ENCODE peak calls at places on chromosomes 7 and 10, in eight cellular contexts. E, C, B, K, F, A, T and H are unnamed samples.

GRCh38 chr7:40673285-40673684 is 538.5 kb downstream of the SUGCT start:
- DNase-seq in T (peak), A (no peak), K (no peak), C (no peak), F (no peak), B (peak), E (no peak), H (no peak)

GRCh38 chr10:63128443-63128842 is 4.7 kb upstream of the NRBF2 start:
- DNase-seq in K (no peak), B (peak), C (no peak), E (no peak), F (no peak), A (no peak), T (no peak), H (no peak)

GRCh38 chr7:157077986-157078644 is 60.6 kb upstream of the UBE3C start:
- DNase-seq in E (peak), K (no peak), F (no peak), C (no peak), B (no peak), A (no peak), T (no peak), H (no peak)

GRCh38 chr10:103612462-103613365 is 119.2 kb downstream of the NEURL1 start:
- DNase-seq in T (peak), K (no peak), B (peak), C (no peak), A (no peak), F (no peak), E (no peak), H (no peak)

GRCh38 chr7:22635349-22635748 is 91.7 kb upstream of the IL6 start:
- DNase-seq in A (no peak), T (no peak), B (no peak), C (no peak), K (no peak), E (no peak), F (no peak), H (no peak)

GRCh38 chr7:102991077-102991539 is 78.3 kb downstream of the LRRC17 start:
- DNase-seq in B (no peak), A (no peak), F (no peak), C (no peak), T (no peak), E (no peak), K (no peak), H (no peak)

GRCh38 chr7:42253316-42253715 is 16.3 kb upstream of the GLI3 start:
- DNase-seq in E (no peak), K (no peak), F (no peak), B (peak), T (no peak), C (no peak), A (no peak), H (no peak)

GRCh38 chr10:49632406-49633317 is 18.8 kb downstream of the CHAT start:
- DNase-seq in A (no peak), C (no peak), F (no peak), T (no peak), K (no peak), E (no peak), B (peak), H (no peak)

GRCh38 chr7:28176645-28177044 is 4.0 kb downstream of the JAZF1 start:
- DNase-seq in T (no peak), E (no peak), A (no peak), C (no peak), B (no peak), K (no peak), F (no peak), H (no peak)

GRCh38 chr10:1142596-1142995 is 86.4 kb downstream of the WDR37 start:
- DNase-seq in A (peak), E (peak), B (no peak), T (no peak), C (no peak), F (no peak), K (no peak), H (peak)

GRCh38 chr7:75691793-75692543 is 46.8 kb downstream of the HIP1 start:
- DNase-seq in F (no peak), C (no peak), T (no peak), B (no peak), K (no peak), A (no peak), E (no peak), H (no peak)

GRCh38 chr10:35639651-35640311 is 2.3 kb downstream of the FZD8 start:
- DNase-seq in F (no peak), T (no peak), K (peak), B (peak), C (no peak), A (peak), E (peak), H (no peak)

GRCh38 chr10:33552290-33552689 is 217.8 kb upstream of the NRP1 start:
- DNase-seq in F (no peak), E (no peak), C (no peak), T (no peak), B (no peak), A (no peak), K (no peak), H (no peak)

GRCh38 chr10:48451969-48452878 is 145.7 kb downstream of the MAPK8 start:
- DNase-seq in B (no peak), E (peak), C (no peak), A (no peak), K (no peak), F (no peak), T (no peak), H (no peak)

GRCh38 chr10:79608505-79609375 is 2.0 kb upstream of the SFTPA1 start:
- DNase-seq in B (peak), C (no peak), T (no peak), F (peak), A (peak), E (peak), K (no peak), H (peak)

GRCh38 chr7:100000239-100000638 is 15.2 kb upstream of the ZKSCAN1 start:
- DNase-seq in B (no peak), A (no peak), C (no peak), T (no peak), E (no peak), F (no peak), K (no peak), H (no peak)

GRCh38 chr10:97896756-97897155 is 47.1 kb downstream of the GOLGA7B start:
- DNase-seq in E (no peak), B (no peak), C (no peak), T (no peak), F (no peak), A (no peak), K (no peak), H (no peak)

GRCh38 chr7:127393370-127394058 is 1.0 kb upstream of the ZNF800 start:
- DNase-seq in B (no peak), A (no peak), K (no peak), C (no peak), T (no peak), E (peak), F (no peak), H (no peak)

GRCh38 chr7:155467846-155468821 is 10.2 kb downstream of the EN2 start:
- DNase-seq in C (no peak), K (no peak), B (no peak), T (no peak), E (peak), F (no peak), A (no peak), H (no peak)

GRCh38 chr7:113087278-113087998 is 811 bp upstream of the GPR85 start:
- DNase-seq in K (no peak), C (no peak), A (no peak), E (no peak), T (peak), F (no peak), B (peak), H (no peak)

GRCh38 chr7:64951250-64951848 is 39.5 kb downstream of the ZNF117 start:
- DNase-seq in F (peak), E (no peak), C (no peak), A (no peak), T (peak), B (peak), K (no peak), H (no peak)

GRCh38 chr10:87671416-87671815 is 11.7 kb downstream of the PAPSS2 start:
- DNase-seq in E (no peak), A (no peak), T (no peak), K (no peak), B (peak), C (no peak), F (no peak), H (no peak)

GRCh38 chr10:74738543-74738942 is 87.9 kb upstream of the KAT6B start:
- DNase-seq in E (no peak), A (no peak), F (no peak), T (no peak), B (no peak), K (no peak), C (no peak), H (peak)

GRCh38 chr7:87210506-87210905 is 9.0 kb downstream of the TMEM243 start:
- DNase-seq in E (no peak), F (no peak), C (no peak), A (no peak), T (no peak), B (no peak), K (no peak), H (no peak)

GRCh38 chr7:27700501-27700900 is 37.8 kb upstream of the HIBADH start:
- DNase-seq in C (no peak), B (no peak), T (no peak), E (no peak), A (no peak), F (no peak), K (no peak), H (no peak)

GRCh38 chr10:49664006-49664841 is 15.2 kb upstream of the C10orf53 start:
- DNase-seq in T (no peak), F (no peak), E (peak), A (no peak), K (no peak), B (no peak), C (no peak), H (peak)

GRCh38 chr10:121495719-121496118 is 102.5 kb downstream of the FGFR2 start:
- DNase-seq in E (no peak), F (no peak), K (no peak), C (no peak), A (no peak), T (no peak), B (no peak), H (no peak)

GRCh38 chr10:6211341-6212265 is 8.9 kb downstream of the PFKFB3 start:
- DNase-seq in A (no peak), K (peak), C (no peak), B (peak), F (no peak), T (no peak), E (peak), H (no peak)

GRCh38 chr10:89302628-89303027 is 782 bp downstream of the IFIT2 start:
- DNase-seq in A (no peak), K (no peak), F (no peak), E (no peak), C (no peak), B (no peak), T (no peak), H (no peak)

GRCh38 chr10:6108631-6109443 is 20.0 kb downstream of the RBM17 start:
- DNase-seq in E (no peak), K (no peak), T (no peak), B (peak), C (no peak), A (peak), F (peak), H (no peak)

DNA sequence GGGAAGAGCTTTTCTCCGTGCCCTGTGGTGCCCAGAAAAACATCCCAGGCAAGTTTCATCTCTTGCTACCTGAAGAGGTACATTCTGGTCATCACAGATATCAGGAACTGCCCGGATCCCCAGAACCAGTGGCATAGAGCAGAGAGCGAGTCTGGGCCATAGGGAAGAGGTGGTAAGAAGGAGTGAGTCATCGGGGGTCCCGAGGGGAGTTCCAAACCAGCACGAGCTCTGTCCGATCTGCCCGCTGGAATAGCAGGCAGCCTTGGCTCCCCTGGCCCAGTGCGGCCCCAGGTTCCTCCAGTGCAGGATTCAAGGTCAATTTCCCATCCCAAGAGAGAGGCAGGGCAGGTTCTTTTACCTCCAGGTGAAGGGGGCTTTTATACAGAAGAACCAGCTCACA is 124.7 kb downstream of the RGS10 start:
- DNase-seq in C (no peak), A (no peak), T (no peak), K (no peak), B (no peak), E (no peak), F (no peak), H (no peak)
- H3K4me3 ChIP-seq in C (no peak), A (no peak), T (no peak), K (no peak), B (no peak), E (no peak), F (no peak), H (no peak)

DNA sequence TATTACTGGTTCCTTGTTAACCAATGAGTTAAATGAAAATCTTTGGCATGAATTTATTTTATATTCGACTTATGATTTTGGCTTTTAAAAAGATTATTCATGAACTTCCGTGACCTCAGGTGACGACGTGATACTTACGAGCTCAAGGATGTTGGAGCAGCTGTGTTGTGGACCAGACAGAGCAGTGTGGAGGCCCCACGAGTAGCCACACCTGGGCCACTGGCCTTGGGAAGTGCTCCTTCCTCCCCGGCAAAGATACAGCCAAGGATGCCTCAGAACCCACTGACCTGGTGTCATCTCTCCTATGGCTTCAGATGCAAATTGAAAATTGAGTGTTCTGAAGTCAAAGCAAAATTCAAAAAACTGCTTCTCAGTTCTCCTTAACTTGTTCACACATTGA is 147.5 kb upstream of the PPP2R2D start:
- DNase-seq in K (no peak), A (no peak), T (no peak), F (no peak), C (no peak), E (no peak), B (no peak), H (no peak)
- H3K4me3 ChIP-seq in K (no peak), A (no peak), T (no peak), F (no peak), C (no peak), E (no peak), B (no peak), H (no peak)

GRCh38 chr7:69256634-69257081 is 341.6 kb upstream of the AUTS2 start:
- DNase-seq in C (peak), F (no peak), T (no peak), A (no peak), B (no peak), E (no peak), K (peak), H (no peak)
- H3K4me3 ChIP-seq in C (no peak), F (no peak), T (no peak), A (no peak), B (no peak), E (no peak), K (no peak), H (no peak)

GRCh38 chr10:3811331-3811870 is 26.4 kb upstream of the KLF6 start:
- DNase-seq in C (no peak), K (no peak), F (peak), E (no peak), A (no peak), T (no peak), B (peak), H (peak)
- H3K4me3 ChIP-seq in C (peak), K (peak), F (peak), E (no peak), A (no peak), T (no peak), B (peak), H (peak)

GRCh38 chr10:15211464-15211979 is 43.0 kb upstream of the NMT2 start:
- DNase-seq in F (no peak), C (no peak), A (no peak), T (peak), K (no peak), B (peak), E (no peak), H (no peak)

GRCh38 chr10:15210521-15210920 is 42.0 kb upstream of the NMT2 start:
- DNase-seq in C (no peak), F (no peak), K (no peak), B (no peak), A (no peak), E (no peak), T (no peak), H (no peak)

GRCh38 chr10:15213461-15213861 is 45.0 kb upstream of the NMT2 start:
- DNase-seq in F (no peak), K (no peak), C (no peak), T (no peak), A (no peak), B (no peak), E (no peak), H (no peak)

GRCh38 chr10:15209827-15210509 is 41.5 kb upstream of the NMT2 start:
- DNase-seq in B (peak), A (peak), C (peak), T (no peak), K (peak), F (peak), E (peak), H (peak)

GRCh38 chr10:15208221-15208620 is 39.7 kb upstream of the NMT2 start:
- DNase-seq in C (no peak), T (no peak), F (no peak), E (no peak), B (no peak), A (no peak), K (no peak), H (no peak)
- H3K4me3 ChIP-seq in C (no peak), T (no peak), F (peak), E (no peak), B (no peak), A (no peak), K (no peak), H (no peak)

GRCh38 chr7:143383642-143383957 is 2.5 kb downstream of the ZYX start:
- DNase-seq in C (no peak), E (no peak), A (no peak), K (no peak), B (no peak), F (no peak), T (no peak), H (no peak)
- H3K4me3 ChIP-seq in C (peak), E (no peak), A (peak), K (peak), B (peak), F (no peak), T (peak), H (peak)

DNA sequence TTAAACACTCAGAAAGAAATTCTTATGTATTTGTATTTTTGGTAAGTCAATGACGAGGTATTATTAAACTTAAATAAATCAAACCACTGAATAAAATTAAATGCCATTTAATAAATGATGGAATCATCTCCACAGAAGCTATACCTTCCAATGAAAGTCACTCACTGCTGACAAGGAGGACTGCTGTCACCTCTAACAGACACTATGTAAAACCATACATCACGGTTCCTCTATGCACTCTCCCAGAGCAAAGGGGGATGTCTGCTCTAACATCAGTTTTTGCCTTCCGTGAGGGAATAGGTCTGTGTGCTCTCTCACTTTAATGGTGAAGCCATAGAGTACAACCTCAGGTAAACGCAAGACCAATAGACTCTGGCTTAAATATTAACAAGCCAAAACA is 99.7 kb upstream of the DDC start:
- DNase-seq in B (no peak), T (no peak), E (no peak), K (no peak), F (no peak), C (no peak), A (no peak), H (no peak)
- H3K4me3 ChIP-seq in B (no peak), T (no peak), E (no peak), K (no peak), F (no peak), C (no peak), A (no peak), H (no peak)

DNA sequence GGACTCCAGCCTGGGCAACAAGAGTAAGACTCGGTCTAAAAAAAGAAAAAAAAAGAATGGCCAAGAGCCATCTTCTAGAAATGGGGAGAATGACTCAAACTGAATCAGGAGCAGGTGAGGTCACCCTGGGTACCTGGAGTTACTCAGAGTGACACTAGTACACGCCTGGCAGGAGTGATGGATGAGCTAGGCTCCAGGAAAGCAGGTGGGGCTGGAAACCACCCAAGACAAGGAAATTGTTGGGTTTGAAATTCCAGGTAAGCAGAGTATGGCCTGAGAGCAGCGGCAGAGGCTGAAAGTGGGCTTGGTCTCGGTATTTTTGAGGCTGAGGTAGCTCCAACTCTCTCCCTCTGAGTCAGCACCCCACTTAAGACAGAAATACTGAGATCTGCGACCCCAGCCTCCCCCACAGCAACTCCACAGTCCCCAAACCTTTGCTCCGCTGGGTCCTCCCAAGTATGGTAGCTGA is 18.5 kb downstream of the DDIT4 start:
- DNase-seq in B (no peak), K (no peak), C (no peak), E (no peak), T (no peak), A (peak), F (peak), H (no peak)
- H3K4me3 ChIP-seq in B (no peak), K (no peak), C (no peak), E (no peak), T (no peak), A (no peak), F (no peak), H (no peak)

GRCh38 chr7:6589151-6589828 is 531 bp upstream of the INTS15 start:
- DNase-seq in C (no peak), K (no peak), F (no peak), B (no peak), A (no peak), E (no peak), T (no peak), H (no peak)
- H3K4me3 ChIP-seq in C (peak), K (peak), F (peak), B (peak), A (peak), E (no peak), T (peak), H (peak)